ENCODE peak calls at places on chromosome 4, in five cellular contexts. N is SK-N-SH, A is right atrium auricular region, P is thoracic aorta, Z is upper lobe of right lung. Q is an unnamed sample.
A peak's percentile ranks its signal among the peaks of the same experiment; 100 is the strongest.

GRCh38 chr4:151770154-151770553 is 9.3 kb upstream of the GATB start:
- DNase-seq in N (no peak), A (no peak), P (no peak), Z (no peak), Q (no peak)

GRCh38 chr4:80295331-80295730 is 28.9 kb downstream of the FGF5 start:
- DNase-seq in N (no peak), A (no peak), P (no peak), Z (no peak), Q (no peak)

GRCh38 chr4:103938488-103938887 is 218.7 kb upstream of the TACR3 start:
- DNase-seq in N (no peak), A (no peak), P (no peak), Z (no peak), Q (no peak)

GRCh38 chr4:22235798-22236197 is 280.1 kb downstream of the ADGRA3 start:
- DNase-seq in N (no peak), A (no peak), P (no peak), Z (no peak), Q (no peak)

GRCh38 chr4:98617358-98618047 is 40.9 kb downstream of the TSPAN5 start:
- DNase-seq in N (no peak), A (no peak), P (no peak), Z (no peak), Q (no peak)

GRCh38 chr4:6782846-6783110 is 251 bp downstream of the KIAA0232 start:
- DNase-seq in N (no peak), A (no peak), P (no peak), Z (no peak), Q (no peak)

GRCh38 chr4:48985976-48986653 is at the start of gene CWH43:
- DNase-seq in N (peak; percentile 22), A (no peak), P (no peak), Z (peak; percentile 61), Q (peak; percentile 48)

GRCh38 chr4:73815145-73815544 is 21.3 kb upstream of the CXCL6 start:
- DNase-seq in N (no peak), A (no peak), P (no peak), Z (no peak), Q (no peak)

GRCh38 chr4:186701273-186701672 is 22.4 kb downstream of the FAT1 start:
- DNase-seq in N (no peak), A (peak; percentile 65), P (no peak), Z (no peak), Q (no peak)

GRCh38 chr4:23717528-23718248 is 172.2 kb downstream of the PPARGC1A start:
- DNase-seq in N (peak; percentile 65), A (no peak), P (no peak), Z (no peak), Q (no peak)

GRCh38 chr4:96009720-96010119 is 169.8 kb downstream of the PDHA2 start:
- DNase-seq in N (no peak), A (no peak), P (no peak), Z (no peak), Q (no peak)

GRCh38 chr4:125105561-125105960 is 209.2 kb upstream of the FAT4 start:
- DNase-seq in N (no peak), A (no peak), P (no peak), Z (no peak), Q (no peak)

GRCh38 chr4:154164931-154165839 is 326.4 kb downstream of the DCHS2 start:
- DNase-seq in N (no peak), A (peak; percentile 64), P (no peak), Z (no peak), Q (no peak)

GRCh38 chr4:115219862-115220261 is 106.4 kb upstream of the NDST4 start:
- DNase-seq in N (no peak), A (no peak), P (no peak), Z (no peak), Q (no peak)

GRCh38 chr4:27050731-27051130 is 190.1 kb downstream of the STIM2 start:
- DNase-seq in N (no peak), A (no peak), P (no peak), Z (no peak), Q (no peak)

GRCh38 chr4:104395219-104395618 is 99.5 kb downstream of the CXXC4 start:
- DNase-seq in N (no peak), A (no peak), P (no peak), Z (no peak), Q (no peak)

DNA sequence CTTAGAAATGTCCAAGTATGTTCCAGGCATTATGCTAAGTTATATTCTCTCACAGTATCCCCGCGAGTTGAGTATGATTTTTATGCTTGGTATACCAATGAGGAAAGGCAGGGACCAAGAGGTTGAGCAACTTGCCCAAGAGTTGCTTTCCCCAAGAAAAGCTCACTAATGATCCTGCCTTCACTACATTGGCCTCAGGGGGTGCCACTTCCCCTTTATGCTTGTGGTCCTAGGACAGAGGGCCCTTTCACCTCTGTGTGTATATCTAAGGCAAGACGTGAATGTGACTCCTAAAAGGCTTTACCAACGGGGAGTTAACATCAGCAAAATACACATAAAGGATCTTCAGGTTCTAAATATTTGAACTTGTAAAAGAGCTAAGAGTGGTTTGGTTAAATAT is 164.4 kb upstream of the CPEB2 start:
- DNase-seq in N (no peak), A (no peak), P (no peak), Z (no peak), Q (no peak)
- TF ChIP-seq CTCF in N (no peak), A (no peak), P (no peak), Z (peak; percentile 17), Q (no peak)

GRCh38 chr4:140255467-140255866 is 101.5 kb upstream of the MAML3 start:
- DNase-seq in N (no peak), A (no peak), P (no peak), Z (no peak), Q (no peak)
- H3K27ac ChIP-seq in N (no peak overlapping the region), A (no peak overlapping the region), P (no peak overlapping the region), Z (no peak overlapping the region), Q (no peak overlapping the region)

GRCh38 chr4:25856756-25857155 is 6.0 kb downstream of the SEL1L3 start:
- DNase-seq in N (no peak), A (no peak), P (no peak), Z (no peak), Q (no peak)

GRCh38 chr4:25859429-25860148 is 3.2 kb downstream of the SEL1L3 start:
- DNase-seq in N (peak; percentile 31), A (no peak), P (no peak), Z (no peak), Q (no peak)

GRCh38 chr4:25857851-25858400 is 4.9 kb downstream of the SEL1L3 start:
- DNase-seq in N (no peak), A (no peak), P (no peak), Z (no peak), Q (no peak)

GRCh38 chr4:25860586-25861421 is 2.0 kb downstream of the SEL1L3 start:
- DNase-seq in N (no peak), A (no peak), P (no peak), Z (peak; percentile 70), Q (no peak)

DNA sequence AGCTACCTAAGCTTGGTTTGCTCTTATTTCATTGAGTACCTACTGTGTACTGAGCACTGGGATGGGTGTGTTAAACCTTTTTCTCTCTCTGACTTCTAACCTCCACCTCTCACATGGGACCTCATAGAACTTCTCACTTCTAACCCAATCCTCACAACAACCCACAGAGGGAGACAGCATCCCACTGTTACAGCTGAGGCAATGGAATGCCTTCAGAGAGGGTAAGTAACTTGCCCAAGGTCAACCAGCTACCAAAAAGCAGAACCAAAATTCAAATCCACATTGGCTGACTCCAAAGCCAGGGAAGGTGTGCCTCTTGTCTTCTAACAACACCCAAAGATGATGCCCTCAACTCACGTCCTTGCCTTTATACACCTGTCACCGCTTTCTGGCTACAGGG is 5.4 kb downstream of the SEL1L3 start:
- DNase-seq in N (no peak), A (no peak), P (no peak), Z (no peak), Q (no peak)
- TF ChIP-seq CTCF in N (no peak), A (no peak), P (no peak), Z (no peak), Q (no peak)

DNA sequence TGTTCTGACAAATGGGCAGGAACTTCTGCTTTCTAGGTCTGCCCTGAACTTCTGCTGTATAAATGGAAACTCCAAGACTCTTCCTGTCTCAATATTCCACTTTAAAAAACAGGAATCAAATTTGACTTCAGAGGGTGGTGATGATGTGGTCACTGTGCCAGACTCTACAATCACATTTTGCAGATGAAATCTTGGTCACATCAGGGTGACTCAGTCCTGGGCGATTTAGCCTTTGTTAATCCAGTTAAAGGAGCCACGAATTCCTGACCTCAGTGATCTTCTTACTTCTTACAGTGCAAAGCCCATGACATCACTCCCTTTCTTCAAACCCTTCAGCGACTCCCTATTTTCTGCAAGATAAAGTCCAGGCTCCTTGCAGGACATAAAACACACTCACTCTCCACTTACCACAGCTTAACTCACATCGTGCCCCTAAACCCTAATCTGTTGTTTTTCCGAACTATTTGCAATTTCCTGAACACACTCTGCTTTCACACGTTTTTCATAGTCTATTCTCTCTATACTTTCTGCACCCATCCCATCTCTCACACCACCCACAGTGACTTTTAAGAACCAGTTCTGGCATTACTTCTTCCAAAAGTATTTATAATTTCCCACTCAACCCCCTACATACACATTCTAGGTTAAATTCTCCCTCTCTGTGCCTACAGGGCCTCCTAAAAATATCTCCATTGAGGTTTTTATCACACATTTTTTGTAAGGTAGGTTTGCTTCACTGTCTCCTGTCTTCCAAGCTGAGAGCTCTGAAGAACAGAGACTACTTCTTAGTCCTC is 11.1 kb downstream of the GASK1B start:
- DNase-seq in N (no peak), A (peak; percentile 83), P (peak; percentile 48), Z (no peak), Q (no peak)
- H3K27ac ChIP-seq in N (peak overlapping the region; percentile 76), A (peak overlapping the region; percentile 52), P (peak overlapping the region; percentile 46), Z (peak overlapping the region; percentile 4), Q (peak overlapping the region; percentile 10)

GRCh38 chr4:130563185-130563890 is 1467.4 kb downstream of the C4orf33 start:
- DNase-seq in N (peak; percentile 34), A (peak; percentile 65), P (no peak), Z (peak; percentile 62), Q (peak; percentile 29)
- TF ChIP-seq CTCF in N (peak; percentile 62), A (no peak), P (no peak), Z (peak; percentile 34), Q (peak; percentile 37)

GRCh38 chr4:145709843-145710242 is 29.9 kb downstream of the C4orf51 start:
- DNase-seq in N (no peak), A (no peak), P (no peak), Z (no peak), Q (no peak)
- H3K27ac ChIP-seq in N (no peak overlapping the region), A (no peak overlapping the region), P (no peak overlapping the region), Z (no peak overlapping the region), Q (no peak overlapping the region)

GRCh38 chr4:39442910-39443480 is 15.7 kb downstream of the RPL9 start:
- DNase-seq in N (no peak), A (no peak), P (no peak), Z (no peak), Q (no peak)
- TF ChIP-seq CTCF in N (no peak), A (no peak), P (no peak), Z (no peak), Q (no peak)

Q was measured in right lobe of liver.